ENCODE peak calls at places on chromosomes 13 and 19, in six cellular contexts. One of them, this sample, is unnamed.

GRCh38 chr13:59061621-59062020 is 1102.1 kb downstream of the DIAPH3 start:
- DNase-seq in lower leg skin: no peak
- DNase-seq in heart right ventricle: no peak
- DNase-seq in astrocyte of the spinal cord: no peak
- DNase-seq in DND-41: no peak
- DNase-seq in neural progenitor cell: no peak
- DNase-seq in this sample: no peak

GRCh38 chr19:7986321-7987083 is 18.9 kb downstream of the ELAVL1 start:
- DNase-seq in lower leg skin: no peak
- DNase-seq in heart right ventricle: no peak
- DNase-seq in astrocyte of the spinal cord: peak
- DNase-seq in DND-41: no peak
- DNase-seq in neural progenitor cell: no peak
- DNase-seq in this sample: peak

GRCh38 chr13:102508411-102508810 is 88.4 kb upstream of the TPP2 start:
- DNase-seq in lower leg skin: no peak
- DNase-seq in heart right ventricle: no peak
- DNase-seq in astrocyte of the spinal cord: no peak
- DNase-seq in DND-41: no peak
- DNase-seq in neural progenitor cell: no peak
- DNase-seq in this sample: no peak

GRCh38 chr13:113029487-113030258 is 60.7 kb downstream of the MCF2L start:
- DNase-seq in lower leg skin: no peak
- DNase-seq in heart right ventricle: peak
- DNase-seq in astrocyte of the spinal cord: no peak
- DNase-seq in DND-41: peak
- DNase-seq in neural progenitor cell: peak
- DNase-seq in this sample: no peak

GRCh38 chr19:55460670-55461258 is 678 bp downstream of the ISOC2 start:
- DNase-seq in lower leg skin: peak
- DNase-seq in heart right ventricle: peak
- DNase-seq in astrocyte of the spinal cord: peak
- DNase-seq in DND-41: peak
- DNase-seq in neural progenitor cell: peak
- DNase-seq in this sample: peak

GRCh38 chr13:47218611-47219010 is 321.8 kb upstream of the HTR2A start:
- DNase-seq in lower leg skin: no peak
- DNase-seq in heart right ventricle: no peak
- DNase-seq in astrocyte of the spinal cord: no peak
- DNase-seq in DND-41: no peak
- DNase-seq in neural progenitor cell: no peak
- DNase-seq in this sample: peak

GRCh38 chr13:113637262-113638160 is 20.5 kb downstream of the ATP4B start:
- DNase-seq in lower leg skin: no peak
- DNase-seq in heart right ventricle: no peak
- DNase-seq in astrocyte of the spinal cord: no peak
- DNase-seq in DND-41: no peak
- DNase-seq in neural progenitor cell: no peak
- DNase-seq in this sample: no peak

GRCh38 chr13:51999525-51999924 is 11.7 kb downstream of the ATP7B start:
- DNase-seq in lower leg skin: no peak
- DNase-seq in heart right ventricle: peak
- DNase-seq in astrocyte of the spinal cord: no peak
- DNase-seq in DND-41: no peak
- DNase-seq in neural progenitor cell: no peak
- DNase-seq in this sample: peak

GRCh38 chr13:29474991-29475390 is 120.5 kb downstream of the SLC7A1 start:
- DNase-seq in lower leg skin: no peak
- DNase-seq in heart right ventricle: no peak
- DNase-seq in astrocyte of the spinal cord: peak
- DNase-seq in DND-41: no peak
- DNase-seq in neural progenitor cell: no peak
- DNase-seq in this sample: peak

GRCh38 chr19:18254546-18255500 is 19.4 kb downstream of the IQCN start:
- DNase-seq in lower leg skin: no peak
- DNase-seq in heart right ventricle: no peak
- DNase-seq in astrocyte of the spinal cord: no peak
- DNase-seq in DND-41: no peak
- DNase-seq in neural progenitor cell: no peak
- DNase-seq in this sample: no peak

GRCh38 chr19:37306383-37306963 is 64.4 kb upstream of the ZNF527 start:
- DNase-seq in lower leg skin: no peak
- DNase-seq in heart right ventricle: no peak
- DNase-seq in astrocyte of the spinal cord: no peak
- DNase-seq in DND-41: no peak
- DNase-seq in neural progenitor cell: no peak
- DNase-seq in this sample: no peak

GRCh38 chr19:54470991-54471782 is 1.9 kb downstream of the CDC42EP5 start:
- DNase-seq in lower leg skin: no peak
- DNase-seq in heart right ventricle: peak
- DNase-seq in astrocyte of the spinal cord: no peak
- DNase-seq in DND-41: no peak
- DNase-seq in neural progenitor cell: peak
- DNase-seq in this sample: peak

DNA sequence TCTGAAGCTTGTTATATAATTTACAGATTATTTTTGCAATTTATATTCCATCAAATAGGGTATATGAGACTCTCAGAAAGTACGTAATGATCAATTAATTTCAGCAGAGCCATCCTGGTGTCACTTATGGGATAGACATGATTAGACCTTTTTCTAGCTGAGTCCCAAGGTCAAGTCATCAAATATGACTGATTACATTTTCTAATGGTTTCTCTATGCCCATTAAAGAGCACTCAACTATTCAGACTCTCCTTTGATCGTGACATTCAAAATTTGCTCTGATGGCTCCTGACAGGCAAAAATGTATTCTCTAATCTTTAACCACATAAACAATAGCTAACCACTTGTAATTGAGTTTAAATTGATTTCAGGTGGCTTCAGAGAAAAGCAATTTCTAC is 469.2 kb downstream of the COG6 start:
- DNase-seq in lower leg skin: no peak
- DNase-seq in heart right ventricle: no peak
- DNase-seq in astrocyte of the spinal cord: no peak
- DNase-seq in DND-41: no peak
- DNase-seq in neural progenitor cell: no peak
- DNase-seq in this sample: no peak
- TF ChIP-seq CTCF in lower leg skin: no peak
- TF ChIP-seq CTCF in heart right ventricle: no peak
- TF ChIP-seq CTCF in astrocyte of the spinal cord: no peak
- TF ChIP-seq CTCF in DND-41: no peak
- TF ChIP-seq CTCF in neural progenitor cell: no peak
- TF ChIP-seq CTCF in this sample: no peak

DNA sequence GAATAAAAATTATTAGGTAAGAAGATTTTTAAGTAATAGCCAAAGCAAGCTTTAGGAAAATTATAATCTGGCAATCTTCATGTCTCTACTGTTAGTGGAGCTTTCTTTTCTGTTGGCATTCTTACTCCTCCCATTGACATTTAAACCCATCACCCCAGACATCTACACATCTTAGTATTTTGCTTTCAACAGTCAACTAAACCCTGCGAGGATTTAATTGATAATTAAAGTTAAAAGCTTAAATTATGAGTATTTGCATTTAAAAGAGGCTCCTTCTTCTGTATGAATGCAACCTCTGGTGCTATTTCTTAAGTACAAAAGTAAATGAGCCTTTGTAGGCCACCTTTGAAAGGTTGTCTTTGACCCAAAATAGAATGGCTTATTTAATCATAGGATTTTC is 148.1 kb downstream of the DACH1 start:
- DNase-seq in lower leg skin: no peak
- DNase-seq in heart right ventricle: no peak
- DNase-seq in astrocyte of the spinal cord: no peak
- DNase-seq in DND-41: no peak
- DNase-seq in neural progenitor cell: no peak
- DNase-seq in this sample: no peak
- H3K4me3 ChIP-seq in lower leg skin: no peak
- H3K4me3 ChIP-seq in heart right ventricle: no peak
- H3K4me3 ChIP-seq in astrocyte of the spinal cord: no peak
- H3K4me3 ChIP-seq in DND-41: no peak
- H3K4me3 ChIP-seq in neural progenitor cell: no peak
- H3K4me3 ChIP-seq in this sample: no peak

DNA sequence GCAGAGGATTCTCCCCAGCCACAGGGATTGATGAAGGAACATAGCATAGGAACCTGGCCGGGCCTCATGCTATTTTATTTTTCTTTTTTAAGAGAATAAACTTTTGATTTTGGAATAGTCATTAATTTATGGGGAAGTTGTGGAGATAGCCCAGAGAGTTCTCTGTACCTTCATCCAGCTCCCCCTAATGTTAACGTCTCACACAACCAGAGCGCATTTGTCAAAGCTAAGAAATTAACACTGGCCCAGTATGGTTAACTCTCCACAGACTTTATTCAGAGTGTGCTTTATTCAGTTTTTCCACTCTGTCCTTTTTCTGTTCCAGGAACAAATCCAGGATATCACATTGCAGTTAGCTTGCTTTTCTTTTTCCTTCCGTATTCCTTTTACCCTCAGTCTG is 59.4 kb downstream of the RGCC start:
- DNase-seq in lower leg skin: no peak
- DNase-seq in heart right ventricle: no peak
- DNase-seq in astrocyte of the spinal cord: no peak
- DNase-seq in DND-41: no peak
- DNase-seq in neural progenitor cell: no peak
- DNase-seq in this sample: no peak
- TF ChIP-seq CTCF in lower leg skin: no peak
- TF ChIP-seq CTCF in heart right ventricle: no peak
- TF ChIP-seq CTCF in astrocyte of the spinal cord: no peak
- TF ChIP-seq CTCF in DND-41: no peak
- TF ChIP-seq CTCF in neural progenitor cell: no peak
- TF ChIP-seq CTCF in this sample: no peak

GRCh38 chr19:42370667-42371066 is 19.4 kb downstream of the CNFN start:
- DNase-seq in lower leg skin: no peak
- DNase-seq in heart right ventricle: no peak
- DNase-seq in astrocyte of the spinal cord: peak
- DNase-seq in DND-41: no peak
- DNase-seq in neural progenitor cell: no peak
- DNase-seq in this sample: peak

GRCh38 chr19:42368765-42369164 is 21.3 kb downstream of the CNFN start:
- DNase-seq in lower leg skin: no peak
- DNase-seq in heart right ventricle: no peak
- DNase-seq in astrocyte of the spinal cord: no peak
- DNase-seq in DND-41: no peak
- DNase-seq in neural progenitor cell: no peak
- DNase-seq in this sample: no peak

GRCh38 chr19:42368360-42368759 is 21.7 kb downstream of the CNFN start:
- DNase-seq in lower leg skin: no peak
- DNase-seq in heart right ventricle: no peak
- DNase-seq in astrocyte of the spinal cord: no peak
- DNase-seq in DND-41: no peak
- DNase-seq in neural progenitor cell: no peak
- DNase-seq in this sample: no peak

GRCh38 chr19:42369433-42370067 is 20.5 kb downstream of the CNFN start:
- DNase-seq in lower leg skin: no peak
- DNase-seq in heart right ventricle: no peak
- DNase-seq in astrocyte of the spinal cord: no peak
- DNase-seq in DND-41: no peak
- DNase-seq in neural progenitor cell: no peak
- DNase-seq in this sample: no peak

GRCh38 chr19:42370068-42370520 is 20.0 kb downstream of the CNFN start:
- DNase-seq in lower leg skin: no peak
- DNase-seq in heart right ventricle: no peak
- DNase-seq in astrocyte of the spinal cord: no peak
- DNase-seq in DND-41: no peak
- DNase-seq in neural progenitor cell: peak
- DNase-seq in this sample: no peak
- H3K4me3 ChIP-seq in lower leg skin: no peak
- H3K4me3 ChIP-seq in heart right ventricle: no peak
- H3K4me3 ChIP-seq in astrocyte of the spinal cord: no peak
- H3K4me3 ChIP-seq in DND-41: no peak
- H3K4me3 ChIP-seq in neural progenitor cell: no peak
- H3K4me3 ChIP-seq in this sample: no peak

This sample was measured in epithelial cell of esophagus.